ENCODE peak calls at places on chromosomes 2 and 18, in six cellular contexts. One of them, this sample, is unnamed.
A peak's percentile ranks its signal among the peaks of the same experiment; 100 is the strongest.

GRCh38 chr2:121828281-121828731 is 72.9 kb downstream of the TSN start:
- DNase-seq in spleen: no peak
- DNase-seq in GM12878: no peak
- DNase-seq in H1: no peak
- DNase-seq in HepG2: no peak
- DNase-seq in upper lobe of left lung: no peak
- DNase-seq in this sample: no peak

GRCh38 chr2:120326048-120326447 is 19.9 kb upstream of the INHBB start:
- DNase-seq in spleen: no peak
- DNase-seq in GM12878: no peak
- DNase-seq in H1: no peak
- DNase-seq in HepG2: no peak
- DNase-seq in upper lobe of left lung: no peak
- DNase-seq in this sample: no peak

GRCh38 chr2:95272299-95272751 is 1.9 kb upstream of the PROM2 start:
- DNase-seq in spleen: peak; percentile 64
- DNase-seq in GM12878: no peak
- DNase-seq in H1: no peak
- DNase-seq in HepG2: no peak
- DNase-seq in upper lobe of left lung: no peak
- DNase-seq in this sample: no peak

GRCh38 chr2:12465631-12466135 is 251.1 kb upstream of the TRIB2 start:
- DNase-seq in spleen: no peak
- DNase-seq in GM12878: no peak
- DNase-seq in H1: no peak
- DNase-seq in HepG2: no peak
- DNase-seq in upper lobe of left lung: peak; percentile 57
- DNase-seq in this sample: no peak

GRCh38 chr18:75810481-75810880 is 383.0 kb upstream of the SMIM21 start:
- DNase-seq in spleen: no peak
- DNase-seq in GM12878: no peak
- DNase-seq in H1: no peak
- DNase-seq in HepG2: no peak
- DNase-seq in upper lobe of left lung: no peak
- DNase-seq in this sample: no peak

GRCh38 chr18:5066380-5066977 is 130.6 kb downstream of the AKAIN1 start:
- DNase-seq in spleen: no peak
- DNase-seq in GM12878: no peak
- DNase-seq in H1: peak; percentile 15
- DNase-seq in HepG2: peak; percentile 12
- DNase-seq in upper lobe of left lung: no peak
- DNase-seq in this sample: no peak

GRCh38 chr2:120052597-120052996 is 39.7 kb downstream of the EPB41L5 start:
- DNase-seq in spleen: no peak
- DNase-seq in GM12878: no peak
- DNase-seq in H1: no peak
- DNase-seq in HepG2: no peak
- DNase-seq in upper lobe of left lung: no peak
- DNase-seq in this sample: no peak

GRCh38 chr2:145007673-145008263 is 487.8 kb upstream of the ZEB2 start:
- DNase-seq in spleen: no peak
- DNase-seq in GM12878: no peak
- DNase-seq in H1: no peak
- DNase-seq in HepG2: no peak
- DNase-seq in upper lobe of left lung: no peak
- DNase-seq in this sample: no peak

GRCh38 chr18:26839609-26840008 is 25.9 kb downstream of the AQP4 start:
- DNase-seq in spleen: no peak
- DNase-seq in GM12878: no peak
- DNase-seq in H1: no peak
- DNase-seq in HepG2: no peak
- DNase-seq in upper lobe of left lung: no peak
- DNase-seq in this sample: no peak

GRCh38 chr2:178480227-178481181 is at the start of gene PLEKHA3:
- DNase-seq in spleen: peak; percentile 98
- DNase-seq in GM12878: peak; percentile 33
- DNase-seq in H1: peak; percentile 75
- DNase-seq in HepG2: peak; percentile 95
- DNase-seq in upper lobe of left lung: peak; percentile 98
- DNase-seq in this sample: peak; percentile 98

GRCh38 chr2:239223330-239224248 is 177.2 kb downstream of the HDAC4 start:
- DNase-seq in spleen: no peak
- DNase-seq in GM12878: no peak
- DNase-seq in H1: no peak
- DNase-seq in HepG2: peak; percentile 79
- DNase-seq in upper lobe of left lung: peak; percentile 71
- DNase-seq in this sample: no peak
- H3K4me1 ChIP-seq in spleen: peaks cover 56% of the 10 kb centered on the region
- H3K4me1 ChIP-seq in GM12878: no peaks in the 10 kb centered on the region
- H3K4me1 ChIP-seq in H1: peaks cover 11% of the 10 kb centered on the region
- H3K4me1 ChIP-seq in HepG2: peaks cover 30% of the 10 kb centered on the region
- H3K4me1 ChIP-seq in upper lobe of left lung: peaks cover 75% of the 10 kb centered on the region
- H3K4me1 ChIP-seq in this sample: peaks cover 91% of the 10 kb centered on the region

GRCh38 chr2:200306719-200306968 is 151 bp downstream of the SPATS2L start:
- DNase-seq in spleen: no peak
- DNase-seq in GM12878: no peak
- DNase-seq in H1: no peak
- DNase-seq in HepG2: no peak
- DNase-seq in upper lobe of left lung: no peak
- DNase-seq in this sample: no peak

GRCh38 chr2:200308001-200308400 is 1.5 kb downstream of the SPATS2L start:
- DNase-seq in spleen: no peak
- DNase-seq in GM12878: no peak
- DNase-seq in H1: no peak
- DNase-seq in HepG2: no peak
- DNase-seq in upper lobe of left lung: no peak
- DNase-seq in this sample: no peak

GRCh38 chr2:200308421-200309295 is 2.2 kb downstream of the SPATS2L start:
- DNase-seq in spleen: no peak
- DNase-seq in GM12878: no peak
- DNase-seq in H1: no peak
- DNase-seq in HepG2: no peak
- DNase-seq in upper lobe of left lung: no peak
- DNase-seq in this sample: no peak

GRCh38 chr2:200306969-200307811 is 697 bp downstream of the SPATS2L start:
- DNase-seq in spleen: peak; percentile 83
- DNase-seq in GM12878: no peak
- DNase-seq in H1: no peak
- DNase-seq in HepG2: no peak
- DNase-seq in upper lobe of left lung: peak; percentile 91
- DNase-seq in this sample: no peak

DNA sequence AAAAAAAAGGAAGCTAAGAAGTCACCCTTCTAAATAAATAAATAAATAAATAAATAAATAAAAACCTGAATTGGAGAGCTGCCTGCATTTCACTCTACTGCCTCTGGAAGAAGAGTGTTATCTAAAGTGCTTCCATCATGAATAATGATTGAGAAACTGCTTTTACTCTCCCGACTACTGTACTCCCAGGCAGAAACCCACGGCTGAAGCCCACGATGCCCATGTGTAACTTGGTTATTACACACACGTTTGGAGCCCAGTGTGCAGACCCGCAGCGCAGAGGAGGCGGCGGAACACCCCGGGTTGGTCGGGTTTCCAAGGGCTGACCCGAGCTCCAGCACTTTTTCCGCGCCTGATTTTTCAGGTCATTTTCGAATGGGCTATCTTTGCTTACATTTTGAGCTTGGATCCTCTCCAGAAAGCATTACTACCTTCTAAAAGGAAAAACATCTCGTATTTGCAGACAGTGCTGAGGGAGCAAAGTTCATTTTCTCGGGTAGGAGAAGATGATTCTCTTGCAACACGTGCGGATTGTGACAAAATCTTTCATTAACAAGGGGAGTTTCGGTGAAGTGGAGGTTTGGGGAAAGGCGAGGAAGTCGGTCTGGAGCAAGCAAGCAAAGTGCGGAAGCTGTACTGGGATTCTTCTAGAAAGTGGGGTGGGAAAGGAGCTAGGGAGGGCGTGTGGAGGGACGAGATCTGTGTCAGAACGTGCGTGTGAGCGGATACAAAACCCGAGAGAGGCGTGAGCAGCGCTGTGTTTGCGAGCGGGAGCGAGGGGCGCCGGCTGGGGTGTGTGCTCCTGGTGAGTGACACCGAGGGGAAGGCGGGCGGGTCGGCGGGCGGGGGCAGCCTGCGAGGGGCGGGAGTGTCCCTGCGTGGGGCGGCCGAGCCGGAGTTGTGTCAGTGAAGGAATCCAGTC is at the start of gene SPATS2L:
- DNase-seq in spleen: peak; percentile 89
- DNase-seq in GM12878: no peak
- DNase-seq in H1: no peak
- DNase-seq in HepG2: peak; percentile 95
- DNase-seq in upper lobe of left lung: peak; percentile 95
- DNase-seq in this sample: peak; percentile 94
- TF ChIP-seq POLR2A in spleen: no peak
- TF ChIP-seq POLR2A in GM12878: peak; percentile 39
- TF ChIP-seq POLR2A in H1: peak; percentile 64
- TF ChIP-seq POLR2A in HepG2: peak; percentile 82
- TF ChIP-seq POLR2A in upper lobe of left lung: no peak
- TF ChIP-seq POLR2A in this sample: no peak

GRCh38 chr2:170605862-170606261 is 109.3 kb upstream of the SP5 start:
- DNase-seq in spleen: no peak
- DNase-seq in GM12878: no peak
- DNase-seq in H1: no peak
- DNase-seq in HepG2: no peak
- DNase-seq in upper lobe of left lung: no peak
- DNase-seq in this sample: no peak
- TF ChIP-seq POLR2AphosphoS5 in spleen: no peak
- TF ChIP-seq POLR2AphosphoS5 in GM12878: no peak
- TF ChIP-seq POLR2AphosphoS5 in H1: no peak
- TF ChIP-seq POLR2AphosphoS5 in HepG2: no peak
- TF ChIP-seq POLR2AphosphoS5 in upper lobe of left lung: no peak
- TF ChIP-seq POLR2AphosphoS5 in this sample: no peak

DNA sequence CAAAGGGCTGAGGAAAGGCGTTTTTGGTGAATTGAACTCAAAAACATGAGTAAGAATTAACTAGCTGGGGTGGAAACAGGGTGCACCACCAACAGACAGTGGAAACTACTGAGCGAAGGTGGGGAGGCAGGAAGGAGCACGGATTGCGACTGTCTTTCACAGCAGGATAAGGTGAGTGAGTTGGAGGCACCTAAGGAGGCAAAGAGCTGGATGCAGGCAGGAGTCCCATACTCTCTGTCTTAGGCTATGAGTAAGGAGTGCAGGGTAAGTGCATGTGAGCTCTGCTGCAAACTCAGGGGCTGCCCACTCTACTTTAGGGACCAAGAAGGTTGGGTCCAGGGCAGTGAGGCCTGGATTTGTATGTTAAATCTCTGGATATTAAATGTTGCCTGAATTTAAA is 333.1 kb upstream of the ZNF521 start:
- DNase-seq in spleen: no peak
- DNase-seq in GM12878: no peak
- DNase-seq in H1: no peak
- DNase-seq in HepG2: no peak
- DNase-seq in upper lobe of left lung: no peak
- DNase-seq in this sample: no peak
- H3K4me1 ChIP-seq in spleen: no peaks in the 10 kb centered on the region
- H3K4me1 ChIP-seq in GM12878: no peaks in the 10 kb centered on the region
- H3K4me1 ChIP-seq in H1: peaks cover under 1% of the 10 kb centered on the region
- H3K4me1 ChIP-seq in HepG2: no peaks in the 10 kb centered on the region
- H3K4me1 ChIP-seq in upper lobe of left lung: no peaks in the 10 kb centered on the region
- H3K4me1 ChIP-seq in this sample: no peaks in the 10 kb centered on the region

DNA sequence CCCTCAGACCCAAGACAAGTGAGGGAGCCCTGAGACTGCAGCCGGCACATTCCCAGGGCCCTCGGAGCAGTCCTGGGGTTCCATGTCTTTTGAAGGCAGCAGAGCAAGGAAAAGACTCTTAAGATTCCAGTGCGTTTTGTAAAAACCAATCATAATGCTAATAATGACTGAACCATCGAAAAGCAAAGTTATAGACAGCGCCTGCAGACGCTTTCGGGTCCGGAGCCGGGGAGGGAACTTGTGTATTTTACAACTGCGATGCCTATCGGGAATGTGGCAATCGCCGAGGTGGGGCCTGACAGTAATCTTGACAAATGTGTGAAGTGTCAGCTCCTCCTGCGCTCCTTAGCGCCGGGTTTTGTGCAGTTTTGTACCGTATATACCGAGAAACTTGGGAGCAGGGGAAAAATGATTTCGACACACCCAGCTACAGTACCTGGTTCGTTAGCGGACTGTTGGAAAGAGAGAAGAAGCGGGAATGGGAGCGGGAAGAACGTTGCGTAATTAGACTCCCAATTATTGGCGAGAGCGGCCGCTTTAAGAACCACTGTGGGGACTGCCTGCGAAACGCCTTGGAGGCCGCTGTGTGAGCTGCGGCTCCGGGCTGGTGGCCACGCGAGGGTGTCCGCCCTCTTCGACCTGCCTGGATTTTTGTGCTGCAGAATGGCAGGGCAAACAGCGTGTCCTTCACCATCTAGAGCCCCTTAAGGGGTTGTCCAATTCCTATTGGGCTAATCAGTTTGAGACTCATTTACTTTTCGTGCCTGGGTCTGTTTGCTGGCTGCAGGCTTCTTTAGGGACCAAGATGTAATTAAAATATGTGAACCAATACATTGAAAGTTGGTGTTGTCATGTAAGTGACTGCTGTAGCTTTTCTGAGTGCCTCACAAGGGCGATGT is 2.4 kb downstream of the EPAS1 start:
- DNase-seq in spleen: peak; percentile 84
- DNase-seq in GM12878: no peak
- DNase-seq in H1: no peak
- DNase-seq in HepG2: peak; percentile 58
- DNase-seq in upper lobe of left lung: peak; percentile 88
- DNase-seq in this sample: no peak
- TF ChIP-seq POLR2A in spleen: no peak
- TF ChIP-seq POLR2A in GM12878: no peak
- TF ChIP-seq POLR2A in H1: no peak
- TF ChIP-seq POLR2A in HepG2: peak; percentile 46
- TF ChIP-seq POLR2A in upper lobe of left lung: peak; percentile 1
- TF ChIP-seq POLR2A in this sample: no peak

GRCh38 chr2:18662689-18663088 is 73.3 kb upstream of the NT5C1B start:
- DNase-seq in spleen: no peak
- DNase-seq in GM12878: no peak
- DNase-seq in H1: no peak
- DNase-seq in HepG2: no peak
- DNase-seq in upper lobe of left lung: no peak
- DNase-seq in this sample: no peak
- TF ChIP-seq POLR2AphosphoS5 in spleen: no peak
- TF ChIP-seq POLR2AphosphoS5 in GM12878: no peak
- TF ChIP-seq POLR2AphosphoS5 in H1: no peak
- TF ChIP-seq POLR2AphosphoS5 in HepG2: no peak
- TF ChIP-seq POLR2AphosphoS5 in upper lobe of left lung: no peak
- TF ChIP-seq POLR2AphosphoS5 in this sample: no peak

GRCh38 chr2:20599001-20599600 is 51.8 kb downstream of the HS1BP3 start:
- DNase-seq in spleen: peak; percentile 89
- DNase-seq in GM12878: no peak
- DNase-seq in H1: no peak
- DNase-seq in HepG2: no peak
- DNase-seq in upper lobe of left lung: no peak
- DNase-seq in this sample: no peak
- H3K4me1 ChIP-seq in spleen: peaks cover 48% of the 10 kb centered on the region
- H3K4me1 ChIP-seq in GM12878: peaks cover 31% of the 10 kb centered on the region
- H3K4me1 ChIP-seq in H1: peaks cover 10% of the 10 kb centered on the region
- H3K4me1 ChIP-seq in HepG2: peaks cover 72% of the 10 kb centered on the region
- H3K4me1 ChIP-seq in upper lobe of left lung: peaks cover 53% of the 10 kb centered on the region
- H3K4me1 ChIP-seq in this sample: peaks cover 81% of the 10 kb centered on the region